ENCODE peak calls at places on chromosomes 13 and 19, in eight cellular contexts. E is stomach, B is endothelial cell of umbilical vein, Q is GM12878, V is transverse colon, I is breast epithelium, T is esophagus muscularis mucosa, L is SK-N-SH. M is an unnamed sample.

GRCh38 chr13:103812966-103813365 is 746.7 kb upstream of the SLC10A2 start:
- DNase-seq in E (no peak), I (no peak), L (peak; percentile 27), Q (no peak), T (no peak), B (peak; percentile 44), V (no peak), M (no peak)

GRCh38 chr19:18304194-18304495 is 18.7 kb downstream of the LSM4 start:
- DNase-seq in E (no peak), B (no peak), V (no peak), Q (no peak), L (no peak), I (no peak), T (no peak), M (no peak)

GRCh38 chr19:17718467-17718987 is 753 bp upstream of the MAP1S start:
- DNase-seq in E (no peak), Q (no peak), L (no peak), I (no peak), T (no peak), B (no peak), V (no peak), M (peak; percentile 39)

GRCh38 chr13:44713793-44714469 is 137.8 kb upstream of the TSC22D1 start:
- DNase-seq in Q (no peak), I (peak; percentile 56), T (no peak), V (no peak), B (peak; percentile 81), L (no peak), E (no peak), M (no peak)

GRCh38 chr13:59458908-59459579 is 704.7 kb downstream of the DIAPH3 start:
- DNase-seq in B (peak; percentile 91), V (no peak), T (no peak), E (no peak), I (no peak), Q (no peak), L (no peak), M (no peak)

GRCh38 chr19:50510700-50511068 is 307 bp downstream of the JOSD2 start:
- DNase-seq in Q (no peak), I (no peak), T (peak; percentile 79), V (no peak), L (no peak), B (no peak), E (no peak), M (no peak)

GRCh38 chr13:30466358-30466714 is 600 bp upstream of the HMGB1 start:
- DNase-seq in Q (no peak), L (no peak), T (no peak), V (no peak), E (no peak), B (no peak), I (no peak), M (no peak)

GRCh38 chr19:49362926-49363264 is 679 bp upstream of the TEAD2 start:
- DNase-seq in E (peak; percentile 30), I (peak; percentile 63), V (peak; percentile 47), B (no peak), T (no peak), L (peak; percentile 48), Q (no peak), M (no peak)

GRCh38 chr19:10991076-10991475 is 30.2 kb downstream of the SMARCA4 start:
- DNase-seq in T (no peak), V (no peak), B (no peak), L (no peak), E (no peak), Q (no peak), I (no peak), M (no peak)

GRCh38 chr13:63838366-63839110 is 2422.9 kb upstream of the PCDH20 start:
- DNase-seq in E (no peak), L (no peak), Q (no peak), I (no peak), B (no peak), V (no peak), T (peak; percentile 87), M (no peak)

GRCh38 chr13:101123028-101123427 is 293.3 kb downstream of the NALCN start:
- DNase-seq in T (no peak), V (no peak), L (no peak), B (no peak), I (no peak), Q (no peak), E (no peak), M (no peak)

GRCh38 chr13:101115762-101116161 is 300.5 kb downstream of the NALCN start:
- DNase-seq in E (no peak), Q (no peak), L (no peak), I (no peak), T (no peak), V (no peak), B (no peak), M (no peak)

GRCh38 chr13:101116826-101117225 is 299.5 kb downstream of the NALCN start:
- DNase-seq in Q (no peak), V (no peak), T (no peak), B (no peak), E (no peak), L (no peak), I (no peak), M (no peak)

GRCh38 chr13:101116381-101116780 is 299.9 kb downstream of the NALCN start:
- DNase-seq in E (no peak), I (no peak), Q (no peak), B (no peak), V (no peak), T (no peak), L (no peak), M (no peak)

GRCh38 chr13:101121608-101122007 is 294.7 kb downstream of the NALCN start:
- DNase-seq in E (no peak), L (no peak), Q (no peak), T (no peak), B (no peak), V (no peak), I (no peak), M (no peak)
- H3K27ac ChIP-seq in E (no peak overlapping the region), L (no peak overlapping the region), Q (no peak overlapping the region), T (no peak overlapping the region), B (no peak overlapping the region), V (no peak overlapping the region), I (no peak overlapping the region), M (no peak overlapping the region)

GRCh38 chr19:34404109-34404909 is at the start of gene PDCD2L:
- DNase-seq in B (peak; percentile 92), I (peak; percentile 75), L (peak; percentile 97), V (peak; percentile 96), E (peak; percentile 97), Q (peak; percentile 69), T (peak; percentile 96), M (peak; percentile 69)
- TF ChIP-seq POLR2AphosphoS5 in B (peak; percentile 69), I (no peak), L (peak; percentile 79), V (peak; percentile 70), E (peak; percentile 70), Q (peak; percentile 85), T (peak; percentile 88), M (peak; percentile 72)

GRCh38 chr13:111153279-111153976 is 38.3 kb downstream of the ARHGEF7 start:
- DNase-seq in L (peak; percentile 98), E (peak; percentile 92), B (peak; percentile 96), I (peak; percentile 85), V (peak; percentile 94), T (peak; percentile 98), Q (no peak), M (peak; percentile 75)
- TF ChIP-seq CTCF in L (peak; percentile 34), E (no peak), B (peak; percentile 21), I (no peak), V (peak; percentile 9), T (peak; percentile 1), Q (peak; percentile 7), M (no peak)

GRCh38 chr19:2743099-2743498 is 3.3 kb upstream of the SLC39A3 start:
- DNase-seq in T (no peak), L (no peak), Q (no peak), B (no peak), I (no peak), E (no peak), V (no peak), M (no peak)

GRCh38 chr19:2740314-2740656 is 468 bp upstream of the SLC39A3 start:
- DNase-seq in B (no peak), T (no peak), E (no peak), L (no peak), Q (no peak), V (no peak), I (no peak), M (no peak)

GRCh38 chr19:2744113-2744512 is 4.3 kb upstream of the SLC39A3 start:
- DNase-seq in Q (no peak), L (no peak), T (no peak), B (no peak), V (no peak), E (no peak), I (no peak), M (no peak)

GRCh38 chr19:2736550-2737190 is 3.1 kb downstream of the SLC39A3 start:
- DNase-seq in V (no peak), I (no peak), T (no peak), B (no peak), Q (no peak), E (no peak), L (no peak), M (no peak)

DNA sequence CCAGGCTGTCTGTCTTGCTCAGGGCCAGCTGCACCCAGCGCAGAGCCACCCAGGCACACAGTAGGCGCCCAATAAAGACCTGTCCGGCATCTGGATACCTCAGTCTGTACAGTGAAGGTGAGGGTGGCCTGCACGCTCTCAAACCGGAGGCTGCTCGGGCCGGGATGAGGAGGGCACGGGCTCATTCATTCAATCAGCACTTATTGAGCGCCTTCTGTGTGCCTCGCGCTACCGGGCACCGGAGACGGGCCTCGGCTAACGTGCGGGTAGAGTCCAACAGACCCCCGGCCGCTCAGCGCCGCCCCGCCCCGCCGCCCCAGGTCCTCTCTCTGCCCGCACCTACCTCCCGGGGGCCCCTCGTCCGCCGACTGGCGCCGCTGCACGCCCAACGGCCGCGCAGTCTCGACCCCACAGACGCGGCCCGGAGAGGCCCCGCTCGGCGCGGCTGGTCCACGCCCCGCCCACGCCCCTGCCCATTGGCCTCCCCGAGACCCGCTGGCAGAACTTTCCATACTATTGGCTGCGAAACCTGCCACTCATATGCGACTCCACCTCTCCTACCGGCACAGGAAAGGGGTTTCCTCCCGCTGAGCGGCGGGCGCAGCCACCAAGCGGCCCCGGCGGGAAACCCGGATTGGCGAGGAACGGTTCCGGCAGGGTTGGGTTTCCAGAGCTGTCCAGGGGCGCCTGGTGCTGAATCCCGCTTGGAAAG is at the start of gene SLC39A3:
- DNase-seq in B (peak; percentile 97), E (peak; percentile 99), Q (peak; percentile 87), T (peak; percentile 99), I (peak; percentile 97), L (peak; percentile 100), V (peak; percentile 99), M (peak; percentile 100)
- H3K27ac ChIP-seq in B (peak within 1 kb of the TSS; percentile 9), E (peak within 1 kb of the TSS; percentile 73), Q (peak within 1 kb of the TSS; percentile 67), T (peak within 1 kb of the TSS; percentile 76), I (peak within 1 kb of the TSS; percentile 23), L (no peak within 1 kb of the TSS), V (peak within 1 kb of the TSS; percentile 75), M (peak within 1 kb of the TSS; percentile 85)

DNA sequence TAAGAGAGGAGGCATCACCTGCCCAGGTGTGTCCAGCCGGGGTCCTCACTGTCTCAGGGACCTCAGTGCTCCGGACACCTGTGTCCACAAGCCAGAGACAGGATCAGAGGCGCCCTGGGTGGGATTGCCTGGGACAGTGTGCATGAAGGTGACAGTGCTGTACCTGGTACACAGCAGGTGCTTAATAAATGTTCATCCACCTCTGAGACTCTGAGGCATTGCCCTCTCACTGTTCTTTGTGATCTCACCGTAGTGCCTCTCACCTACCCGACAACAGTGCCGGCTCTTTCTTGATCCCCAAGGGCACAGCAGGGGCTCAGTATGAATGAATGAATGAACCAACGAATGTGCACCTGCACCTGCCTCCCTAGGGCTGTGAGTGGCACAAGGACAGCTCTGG is 9.2 kb downstream of the RDH13 start:
- DNase-seq in Q (no peak), L (no peak), V (no peak), E (no peak), B (no peak), I (no peak), T (no peak), M (no peak)
- TF ChIP-seq POLR2AphosphoS5 in Q (no peak), L (no peak), V (no peak), E (no peak), B (no peak), I (no peak), T (no peak), M (no peak)

GRCh38 chr19:7500811-7501450 is 12.1 kb upstream of the PEX11G start:
- DNase-seq in I (no peak), L (peak; percentile 93), E (peak; percentile 72), Q (no peak), V (peak; percentile 74), T (no peak), B (peak; percentile 47), M (peak; percentile 36)
- TF ChIP-seq CTCF in I (no peak), L (no peak), E (no peak), Q (no peak), V (no peak), T (no peak), B (no peak), M (no peak)

M was measured in HL-60.